ENCODE peak calls at places on chromosomes 5 and 9, in seven cellular contexts. A is CD4-positive, CD25-positive, alpha-beta regulatory T cell; O is activated CD8-positive, alpha-beta memory T cell treated with anti-CD3 and anti-CD28 coated beads, Interleukin-2, amount 10 ng/mL, durations not matched to agents 7 days and 5 days; K is B cell; B is nephron progenitor cell; L is endothelial cell of umbilical vein; D is PC-3. G is an unnamed sample.
A peak's percentile ranks its signal among the peaks of the same experiment; 100 is the strongest.

GRCh38 chr5:32630867-32631491 is 45.6 kb downstream of the SUB1 start:
- DNase-seq in A (no peak), O (no peak), K (no peak), B (no peak), L (no peak), D (no peak), G (no peak)

GRCh38 chr5:27252911-27253310 is 214.5 kb upstream of the CDH9 start:
- DNase-seq in A (no peak), O (no peak), K (no peak), B (no peak), L (no peak), D (peak; percentile 8), G (no peak)

GRCh38 chr5:153515269-153515668 is 24.8 kb downstream of the GRIA1 start:
- DNase-seq in A (no peak), O (no peak), K (no peak), B (no peak), L (no peak), D (no peak), G (no peak)

GRCh38 chr5:115418788-115419187 is 122.3 kb upstream of the CCDC112 start:
- DNase-seq in A (no peak), O (no peak), K (no peak), B (no peak), L (peak; percentile 10), D (peak; percentile 42), G (no peak)

GRCh38 chr9:92709954-92710353 is 40.0 kb upstream of the IPPK start:
- DNase-seq in A (no peak), O (no peak), K (no peak), B (no peak), L (no peak), D (no peak), G (no peak)

GRCh38 chr5:30572279-30572678 is 621.2 kb upstream of the CDH6 start:
- DNase-seq in A (no peak), O (no peak), K (no peak), B (no peak), L (no peak), D (no peak), G (peak; percentile 19)

GRCh38 chr5:141637266-141637692 is 482 bp downstream of the RELL2 start:
- DNase-seq in A (peak; percentile 66), O (peak; percentile 72), K (no peak), B (peak; percentile 48), L (no peak), D (no peak), G (no peak)

GRCh38 chr9:8356406-8356805 is 556.8 kb upstream of the DMAC1 start:
- DNase-seq in A (no peak), O (no peak), K (no peak), B (no peak), L (peak; percentile 79), D (no peak), G (no peak)

GRCh38 chr9:37692622-37693221 is 42.0 kb downstream of the FRMPD1 start:
- DNase-seq in A (no peak), O (no peak), K (no peak), B (no peak), L (no peak), D (no peak), G (no peak)